ENCODE peak calls at places on chromosome X, in four cellular contexts. One of them, this sample, is unnamed.

GRCh38 chrX:77788050-77788449 is 2.0 kb upstream of the ATRX start:
- DNase-seq in neural crest cell: no peak
- DNase-seq in progenitor cell of endocrine pancreas: no peak
- DNase-seq in bronchial epithelial cell: peak
- DNase-seq in this sample: no peak

GRCh38 chrX:1026263-1027015 is 186.0 kb downstream of the CRLF2 start:
- DNase-seq in neural crest cell: no peak
- DNase-seq in progenitor cell of endocrine pancreas: no peak
- DNase-seq in bronchial epithelial cell: no peak
- DNase-seq in this sample: no peak

GRCh38 chrX:153782324-153782723 is 1.5 kb downstream of the SRPK3 start:
- DNase-seq in bronchial epithelial cell: no peak
- DNase-seq in neural crest cell: no peak
- DNase-seq in progenitor cell of endocrine pancreas: no peak
- DNase-seq in this sample: no peak

GRCh38 chrX:40444133-40444532 is 136.6 kb upstream of the ATP6AP2 start:
- DNase-seq in progenitor cell of endocrine pancreas: no peak
- DNase-seq in bronchial epithelial cell: no peak
- DNase-seq in neural crest cell: no peak
- DNase-seq in this sample: no peak

GRCh38 chrX:124307253-124307907 is 25.1 kb upstream of the TEX13D start:
- DNase-seq in neural crest cell: no peak
- DNase-seq in progenitor cell of endocrine pancreas: no peak
- DNase-seq in bronchial epithelial cell: no peak
- DNase-seq in this sample: no peak

GRCh38 chrX:107448625-107449468 is 605 bp upstream of the FRMPD3 start:
- DNase-seq in bronchial epithelial cell: no peak
- DNase-seq in neural crest cell: peak
- DNase-seq in progenitor cell of endocrine pancreas: no peak
- DNase-seq in this sample: no peak

GRCh38 chrX:40105791-40106676 is 8.3 kb upstream of the BCOR start:
- DNase-seq in progenitor cell of endocrine pancreas: peak
- DNase-seq in neural crest cell: peak
- DNase-seq in bronchial epithelial cell: no peak
- DNase-seq in this sample: no peak

GRCh38 chrX:4550018-4550417 is 836.6 kb upstream of the PRKX start:
- DNase-seq in bronchial epithelial cell: no peak
- DNase-seq in progenitor cell of endocrine pancreas: no peak
- DNase-seq in neural crest cell: no peak
- DNase-seq in this sample: no peak

GRCh38 chrX:9560219-9560618 is 95.4 kb downstream of the TBL1X start:
- DNase-seq in progenitor cell of endocrine pancreas: no peak
- DNase-seq in bronchial epithelial cell: no peak
- DNase-seq in neural crest cell: no peak
- DNase-seq in this sample: no peak

GRCh38 chrX:155389634-155390033 is 7.7 kb downstream of the F8A2 start:
- DNase-seq in neural crest cell: no peak
- DNase-seq in bronchial epithelial cell: no peak
- DNase-seq in progenitor cell of endocrine pancreas: no peak
- DNase-seq in this sample: no peak

GRCh38 chrX:71910526-71911022 is at the start of gene NHSL2:
- DNase-seq in neural crest cell: peak
- DNase-seq in bronchial epithelial cell: no peak
- DNase-seq in progenitor cell of endocrine pancreas: no peak
- DNase-seq in this sample: peak

GRCh38 chrX:80578518-80579105 is 158.4 kb downstream of the TENT5D start:
- DNase-seq in bronchial epithelial cell: peak
- DNase-seq in neural crest cell: no peak
- DNase-seq in progenitor cell of endocrine pancreas: no peak
- DNase-seq in this sample: no peak

GRCh38 chrX:56766554-56767412 is 37.7 kb downstream of the NBDY start:
- DNase-seq in bronchial epithelial cell: no peak
- DNase-seq in neural crest cell: no peak
- DNase-seq in progenitor cell of endocrine pancreas: no peak
- DNase-seq in this sample: peak

GRCh38 chrX:13939741-13940597 is 89.7 kb downstream of the GEMIN8 start:
- DNase-seq in progenitor cell of endocrine pancreas: no peak
- DNase-seq in bronchial epithelial cell: no peak
- DNase-seq in neural crest cell: no peak
- DNase-seq in this sample: no peak

GRCh38 chrX:12685541-12685940 is 105.7 kb upstream of the PRPS2 start:
- DNase-seq in bronchial epithelial cell: peak
- DNase-seq in progenitor cell of endocrine pancreas: no peak
- DNase-seq in neural crest cell: no peak
- DNase-seq in this sample: no peak

GRCh38 chrX:150152036-150152435 is 211.1 kb upstream of the MAMLD1 start:
- DNase-seq in neural crest cell: no peak
- DNase-seq in bronchial epithelial cell: no peak
- DNase-seq in progenitor cell of endocrine pancreas: no peak
- DNase-seq in this sample: no peak

GRCh38 chrX:129524250-129524850 is 1.1 kb upstream of the SMARCA1 start:
- DNase-seq in bronchial epithelial cell: no peak
- DNase-seq in neural crest cell: no peak
- DNase-seq in progenitor cell of endocrine pancreas: no peak
- DNase-seq in this sample: no peak

GRCh38 chrX:19772759-19773623 is 114.4 kb downstream of the SH3KBP1 start:
- DNase-seq in neural crest cell: no peak
- DNase-seq in progenitor cell of endocrine pancreas: no peak
- DNase-seq in bronchial epithelial cell: no peak
- DNase-seq in this sample: no peak

GRCh38 chrX:31545726-31546125 is 473.9 kb upstream of the FTHL17 start:
- DNase-seq in progenitor cell of endocrine pancreas: no peak
- DNase-seq in bronchial epithelial cell: peak
- DNase-seq in neural crest cell: no peak
- DNase-seq in this sample: no peak

GRCh38 chrX:109707322-109707721 is 25.7 kb downstream of the ACSL4 start:
- DNase-seq in bronchial epithelial cell: no peak
- DNase-seq in progenitor cell of endocrine pancreas: no peak
- DNase-seq in neural crest cell: no peak
- DNase-seq in this sample: no peak

GRCh38 chrX:20361081-20361889 is 94.6 kb upstream of the RPS6KA3 start:
- DNase-seq in bronchial epithelial cell: peak
- DNase-seq in progenitor cell of endocrine pancreas: no peak
- DNase-seq in neural crest cell: no peak
- DNase-seq in this sample: no peak

GRCh38 chrX:14697453-14697852 is 168.1 kb downstream of the GLRA2 start:
- DNase-seq in progenitor cell of endocrine pancreas: no peak
- DNase-seq in bronchial epithelial cell: peak
- DNase-seq in neural crest cell: peak
- DNase-seq in this sample: no peak

GRCh38 chrX:139708067-139708466 is at the start of gene MCF2:
- DNase-seq in neural crest cell: no peak
- DNase-seq in bronchial epithelial cell: no peak
- DNase-seq in progenitor cell of endocrine pancreas: no peak
- DNase-seq in this sample: no peak

GRCh38 chrX:11724122-11725017 is 33.7 kb upstream of the MSL3 start:
- DNase-seq in progenitor cell of endocrine pancreas: no peak
- DNase-seq in bronchial epithelial cell: peak
- DNase-seq in neural crest cell: no peak
- DNase-seq in this sample: no peak

GRCh38 chrX:101682723-101683122 is 23.1 kb upstream of the ARMCX2 start:
- DNase-seq in bronchial epithelial cell: no peak
- DNase-seq in progenitor cell of endocrine pancreas: no peak
- DNase-seq in neural crest cell: no peak
- DNase-seq in this sample: no peak

GRCh38 chrX:110120025-110120424 is 117.1 kb downstream of the TMEM164 start:
- DNase-seq in bronchial epithelial cell: no peak
- DNase-seq in progenitor cell of endocrine pancreas: no peak
- DNase-seq in neural crest cell: no peak
- DNase-seq in this sample: no peak

GRCh38 chrX:49958727-49959126 is 36.3 kb downstream of the CLCN5 start:
- DNase-seq in neural crest cell: no peak
- DNase-seq in bronchial epithelial cell: no peak
- DNase-seq in progenitor cell of endocrine pancreas: no peak
- DNase-seq in this sample: no peak

GRCh38 chrX:5681159-5681558 is 547.5 kb downstream of the NLGN4X start:
- DNase-seq in neural crest cell: no peak
- DNase-seq in progenitor cell of endocrine pancreas: no peak
- DNase-seq in bronchial epithelial cell: peak
- DNase-seq in this sample: no peak

GRCh38 chrX:77431227-77431626 is 16.0 kb upstream of the FGF16 start:
- DNase-seq in bronchial epithelial cell: no peak
- DNase-seq in progenitor cell of endocrine pancreas: no peak
- DNase-seq in neural crest cell: no peak
- DNase-seq in this sample: no peak

GRCh38 chrX:23403849-23404248 is 69.2 kb downstream of the PTCHD1 start:
- DNase-seq in neural crest cell: no peak
- DNase-seq in bronchial epithelial cell: no peak
- DNase-seq in progenitor cell of endocrine pancreas: no peak
- DNase-seq in this sample: no peak

GRCh38 chrX:13377537-13377936 is 57.7 kb upstream of the ATXN3L start:
- DNase-seq in bronchial epithelial cell: peak
- DNase-seq in progenitor cell of endocrine pancreas: no peak
- DNase-seq in neural crest cell: no peak
- DNase-seq in this sample: no peak

GRCh38 chrX:123833387-123833786 is 26.5 kb upstream of the XIAP start:
- DNase-seq in bronchial epithelial cell: peak
- DNase-seq in neural crest cell: peak
- DNase-seq in progenitor cell of endocrine pancreas: peak
- DNase-seq in this sample: peak

GRCh38 chrX:101550362-101550761 is at the start of gene ARMCX1:
- DNase-seq in neural crest cell: peak
- DNase-seq in bronchial epithelial cell: peak
- DNase-seq in progenitor cell of endocrine pancreas: no peak
- DNase-seq in this sample: peak

GRCh38 chrX:17433965-17434364 is 59.0 kb downstream of the NHS start:
- DNase-seq in progenitor cell of endocrine pancreas: no peak
- DNase-seq in bronchial epithelial cell: no peak
- DNase-seq in neural crest cell: no peak
- DNase-seq in this sample: no peak

GRCh38 chrX:129678176-129678880 is 23.6 kb upstream of the APLN start:
- DNase-seq in bronchial epithelial cell: no peak
- DNase-seq in progenitor cell of endocrine pancreas: no peak
- DNase-seq in neural crest cell: no peak
- DNase-seq in this sample: no peak

GRCh38 chrX:48697182-48697727 is 721 bp downstream of the SUV39H1 start:
- DNase-seq in progenitor cell of endocrine pancreas: no peak
- DNase-seq in neural crest cell: no peak
- DNase-seq in bronchial epithelial cell: no peak
- DNase-seq in this sample: no peak

GRCh38 chrX:154359362-154360154 is 14.9 kb downstream of the FLNA start:
- DNase-seq in bronchial epithelial cell: no peak
- DNase-seq in neural crest cell: no peak
- DNase-seq in progenitor cell of endocrine pancreas: no peak
- DNase-seq in this sample: no peak

GRCh38 chrX:16250296-16250695 is 83.0 kb downstream of the MAGEB17 start:
- DNase-seq in progenitor cell of endocrine pancreas: no peak
- DNase-seq in neural crest cell: no peak
- DNase-seq in bronchial epithelial cell: no peak
- DNase-seq in this sample: no peak

DNA sequence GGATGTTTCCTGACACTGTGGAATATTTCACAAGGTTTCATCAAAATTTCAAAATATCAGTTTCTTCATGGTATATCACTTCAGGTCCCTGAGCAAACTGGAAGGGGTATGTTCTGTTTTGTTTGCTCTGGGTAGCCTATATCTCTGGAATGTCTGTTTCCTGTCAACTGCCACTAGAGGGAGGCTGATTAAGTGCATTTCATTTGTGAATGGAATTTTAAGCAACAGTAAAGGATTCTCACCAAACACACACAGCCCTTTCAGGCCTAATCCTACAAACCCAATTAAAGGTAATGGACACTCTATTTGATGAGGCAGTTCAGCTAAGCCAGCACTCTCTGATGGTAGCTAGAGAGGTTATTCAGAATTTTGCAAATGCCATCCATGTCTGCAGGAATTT is 307.1 kb downstream of the TEX13A start:
- DNase-seq in neural crest cell: no peak
- DNase-seq in progenitor cell of endocrine pancreas: no peak
- DNase-seq in bronchial epithelial cell: peak
- DNase-seq in this sample: no peak
- TF ChIP-seq CTCF in neural crest cell: peak
- TF ChIP-seq CTCF in progenitor cell of endocrine pancreas: peak
- TF ChIP-seq CTCF in bronchial epithelial cell: peak
- TF ChIP-seq CTCF in this sample: no peak

DNA sequence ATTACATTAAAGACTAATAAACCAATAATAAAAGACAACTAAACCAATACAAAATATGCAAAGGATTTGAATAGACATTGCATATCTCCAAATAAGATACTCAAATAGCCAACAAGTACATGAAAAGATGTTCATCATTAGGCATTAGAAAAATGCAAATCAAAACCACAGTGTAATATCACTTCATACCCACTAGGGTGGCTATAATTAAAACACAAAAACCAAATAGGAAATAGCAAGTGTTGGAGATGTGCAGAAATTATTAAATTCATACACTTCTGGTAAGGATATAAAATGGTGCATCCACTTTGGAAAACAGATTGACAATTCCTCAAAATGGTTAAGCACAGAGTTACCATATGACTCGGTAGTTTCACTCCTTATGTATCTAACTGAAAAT is 860.8 kb upstream of the DIAPH2 start:
- DNase-seq in progenitor cell of endocrine pancreas: no peak
- DNase-seq in bronchial epithelial cell: no peak
- DNase-seq in neural crest cell: no peak
- DNase-seq in this sample: no peak
- TF ChIP-seq CTCF in progenitor cell of endocrine pancreas: peak
- TF ChIP-seq CTCF in bronchial epithelial cell: no peak
- TF ChIP-seq CTCF in neural crest cell: peak
- TF ChIP-seq CTCF in this sample: peak

DNA sequence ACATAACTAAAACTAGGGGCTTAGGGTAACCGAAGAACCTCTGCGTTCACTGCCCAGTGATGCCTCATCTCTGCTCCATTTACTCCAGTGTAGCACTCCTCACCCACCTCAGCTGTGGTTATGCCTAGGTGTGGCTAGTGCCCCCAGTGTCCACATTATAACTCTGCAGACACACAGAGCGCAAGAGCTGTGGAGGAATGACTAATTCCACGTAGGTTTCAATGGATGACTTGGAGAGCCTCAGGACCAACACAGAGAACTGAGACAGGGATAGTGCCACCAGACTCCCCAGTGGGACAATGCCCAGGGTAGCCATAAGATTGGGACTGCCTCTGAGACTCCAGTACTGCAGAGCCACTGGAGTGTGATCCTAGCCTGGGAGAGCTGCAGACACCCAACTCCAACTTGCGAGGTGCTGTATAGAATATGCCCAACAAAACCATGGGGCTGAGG is 542.4 kb upstream of the DIPK2B start:
- DNase-seq in progenitor cell of endocrine pancreas: no peak
- DNase-seq in bronchial epithelial cell: peak
- DNase-seq in neural crest cell: no peak
- DNase-seq in this sample: no peak
- TF ChIP-seq CTCF in progenitor cell of endocrine pancreas: no peak
- TF ChIP-seq CTCF in bronchial epithelial cell: peak
- TF ChIP-seq CTCF in neural crest cell: no peak
- TF ChIP-seq CTCF in this sample: no peak

DNA sequence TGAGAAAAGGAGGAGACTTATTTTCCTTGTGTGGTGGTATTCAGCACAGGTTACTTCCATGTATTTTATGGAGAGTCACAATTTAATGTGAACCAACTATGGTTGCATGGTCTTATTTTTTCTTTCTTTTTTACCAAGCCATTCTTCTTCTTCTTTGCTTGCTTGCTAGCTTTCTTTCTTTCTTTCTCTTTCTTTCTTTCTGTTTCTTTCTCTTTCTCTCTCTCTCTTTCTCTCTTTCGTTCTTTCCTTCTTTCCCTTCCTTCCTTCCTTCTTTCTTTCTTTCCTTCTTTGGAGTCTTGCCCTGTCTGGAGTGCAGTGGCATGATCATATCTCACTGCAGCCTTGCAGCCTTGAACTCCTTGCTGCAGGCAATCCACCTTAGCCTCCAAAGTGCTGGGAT is 68.9 kb downstream of the DOCK11 start:
- DNase-seq in neural crest cell: no peak
- DNase-seq in bronchial epithelial cell: no peak
- DNase-seq in progenitor cell of endocrine pancreas: no peak
- DNase-seq in this sample: no peak
- TF ChIP-seq CTCF in neural crest cell: no peak
- TF ChIP-seq CTCF in bronchial epithelial cell: no peak
- TF ChIP-seq CTCF in progenitor cell of endocrine pancreas: no peak
- TF ChIP-seq CTCF in this sample: no peak